ENCODE peak calls at places on chromosome 18, in seven cellular contexts. One of them, this sample, is unnamed.
A peak's percentile ranks its signal among the peaks of the same experiment; 100 is the strongest.

GRCh38 chr18:25672490-25672889 is 320.5 kb upstream of the ZNF521 start:
- DNase-seq in COR-L47: no peak
- DNase-seq in GM20000: no peak
- DNase-seq in sciatic nerve: no peak
- DNase-seq in A549: no peak
- DNase-seq in dorsolateral prefrontal cortex: no peak
- DNase-seq in T-cell: no peak
- DNase-seq in this sample: no peak

GRCh38 chr18:79945118-79946042 is 6.1 kb downstream of the SLC66A2 start:
- DNase-seq in COR-L47: no peak
- DNase-seq in GM20000: no peak
- DNase-seq in sciatic nerve: peak; percentile 40
- DNase-seq in A549: no peak
- DNase-seq in dorsolateral prefrontal cortex: no peak
- DNase-seq in T-cell: no peak
- DNase-seq in this sample: peak; percentile 48

GRCh38 chr18:9987355-9987754 is 73.5 kb downstream of the VAPA start:
- DNase-seq in COR-L47: no peak
- DNase-seq in GM20000: no peak
- DNase-seq in sciatic nerve: no peak
- DNase-seq in A549: no peak
- DNase-seq in dorsolateral prefrontal cortex: no peak
- DNase-seq in T-cell: no peak
- DNase-seq in this sample: no peak

GRCh38 chr18:48802543-48803428 is 148.0 kb downstream of the SMAD7 start:
- DNase-seq in COR-L47: no peak
- DNase-seq in GM20000: no peak
- DNase-seq in sciatic nerve: peak; percentile 25
- DNase-seq in A549: no peak
- DNase-seq in dorsolateral prefrontal cortex: peak; percentile 54
- DNase-seq in T-cell: no peak
- DNase-seq in this sample: peak; percentile 90

GRCh38 chr18:47749195-47749973 is 181.1 kb downstream of the SMAD2 start:
- DNase-seq in COR-L47: peak; percentile 90
- DNase-seq in GM20000: peak; percentile 94
- DNase-seq in sciatic nerve: peak; percentile 89
- DNase-seq in A549: peak; percentile 50
- DNase-seq in dorsolateral prefrontal cortex: peak; percentile 75
- DNase-seq in T-cell: peak; percentile 74
- DNase-seq in this sample: peak; percentile 90

GRCh38 chr18:35282353-35282752 is 7.7 kb downstream of the ZSCAN30 start:
- DNase-seq in COR-L47: no peak
- DNase-seq in GM20000: no peak
- DNase-seq in sciatic nerve: no peak
- DNase-seq in A549: no peak
- DNase-seq in dorsolateral prefrontal cortex: no peak
- DNase-seq in T-cell: no peak
- DNase-seq in this sample: no peak

GRCh38 chr18:10739152-10739551 is 213.3 kb downstream of the NAPG start:
- DNase-seq in COR-L47: peak; percentile 29
- DNase-seq in GM20000: no peak
- DNase-seq in sciatic nerve: no peak
- DNase-seq in A549: no peak
- DNase-seq in dorsolateral prefrontal cortex: no peak
- DNase-seq in T-cell: no peak
- DNase-seq in this sample: no peak

GRCh38 chr18:64037812-64038414 is 68.0 kb downstream of the SERPINB8 start:
- DNase-seq in COR-L47: peak; percentile 63
- DNase-seq in GM20000: peak; percentile 70
- DNase-seq in sciatic nerve: no peak
- DNase-seq in A549: peak; percentile 19
- DNase-seq in dorsolateral prefrontal cortex: no peak
- DNase-seq in T-cell: no peak
- DNase-seq in this sample: no peak

GRCh38 chr18:77054606-77055428 is 77.8 kb downstream of the MBP start:
- DNase-seq in COR-L47: no peak
- DNase-seq in GM20000: peak; percentile 85
- DNase-seq in sciatic nerve: peak; percentile 92
- DNase-seq in A549: peak; percentile 82
- DNase-seq in dorsolateral prefrontal cortex: peak; percentile 35
- DNase-seq in T-cell: peak; percentile 81
- DNase-seq in this sample: peak; percentile 94

GRCh38 chr18:52723456-52724065 is 383.6 kb downstream of the DCC start:
- DNase-seq in COR-L47: no peak
- DNase-seq in GM20000: no peak
- DNase-seq in sciatic nerve: no peak
- DNase-seq in A549: no peak
- DNase-seq in dorsolateral prefrontal cortex: no peak
- DNase-seq in T-cell: no peak
- DNase-seq in this sample: no peak

GRCh38 chr18:61602836-61603235 is 269.6 kb downstream of the CDH20 start:
- DNase-seq in COR-L47: no peak
- DNase-seq in GM20000: no peak
- DNase-seq in sciatic nerve: no peak
- DNase-seq in A549: no peak
- DNase-seq in dorsolateral prefrontal cortex: no peak
- DNase-seq in T-cell: no peak
- DNase-seq in this sample: no peak

GRCh38 chr18:43720036-43720435 is 442.7 kb upstream of the SYT4 start:
- DNase-seq in COR-L47: no peak
- DNase-seq in GM20000: no peak
- DNase-seq in sciatic nerve: no peak
- DNase-seq in A549: no peak
- DNase-seq in dorsolateral prefrontal cortex: no peak
- DNase-seq in T-cell: no peak
- DNase-seq in this sample: no peak

GRCh38 chr18:77077401-77077800 is 55.2 kb downstream of the MBP start:
- DNase-seq in COR-L47: no peak
- DNase-seq in GM20000: no peak
- DNase-seq in sciatic nerve: no peak
- DNase-seq in A549: no peak
- DNase-seq in dorsolateral prefrontal cortex: no peak
- DNase-seq in T-cell: no peak
- DNase-seq in this sample: no peak

GRCh38 chr18:48336332-48336731 is 72.9 kb downstream of the ZBTB7C start:
- DNase-seq in COR-L47: no peak
- DNase-seq in GM20000: no peak
- DNase-seq in sciatic nerve: no peak
- DNase-seq in A549: no peak
- DNase-seq in dorsolateral prefrontal cortex: no peak
- DNase-seq in T-cell: no peak
- DNase-seq in this sample: no peak

GRCh38 chr18:23938046-23938756 is 76.4 kb upstream of the TTC39C start:
- DNase-seq in COR-L47: no peak
- DNase-seq in GM20000: peak; percentile 19
- DNase-seq in sciatic nerve: no peak
- DNase-seq in A549: no peak
- DNase-seq in dorsolateral prefrontal cortex: no peak
- DNase-seq in T-cell: no peak
- DNase-seq in this sample: no peak

GRCh38 chr18:79481041-79481790 is 85.5 kb downstream of the NFATC1 start:
- DNase-seq in COR-L47: no peak
- DNase-seq in GM20000: no peak
- DNase-seq in sciatic nerve: peak; percentile 60
- DNase-seq in A549: no peak
- DNase-seq in dorsolateral prefrontal cortex: no peak
- DNase-seq in T-cell: no peak
- DNase-seq in this sample: peak; percentile 43

GRCh38 chr18:11047156-11047555 is 102.2 kb downstream of the PIEZO2 start:
- DNase-seq in COR-L47: no peak
- DNase-seq in GM20000: no peak
- DNase-seq in sciatic nerve: no peak
- DNase-seq in A549: no peak
- DNase-seq in dorsolateral prefrontal cortex: no peak
- DNase-seq in T-cell: no peak
- DNase-seq in this sample: no peak

GRCh38 chr18:61992923-61993322 is 100.1 kb upstream of the RNF152 start:
- DNase-seq in COR-L47: no peak
- DNase-seq in GM20000: no peak
- DNase-seq in sciatic nerve: no peak
- DNase-seq in A549: no peak
- DNase-seq in dorsolateral prefrontal cortex: no peak
- DNase-seq in T-cell: no peak
- DNase-seq in this sample: no peak

GRCh38 chr18:57737661-57738060 is 65.5 kb downstream of the ATP8B1 start:
- DNase-seq in COR-L47: no peak
- DNase-seq in GM20000: no peak
- DNase-seq in sciatic nerve: peak; percentile 64
- DNase-seq in A549: peak; percentile 90
- DNase-seq in dorsolateral prefrontal cortex: peak; percentile 5
- DNase-seq in T-cell: no peak
- DNase-seq in this sample: peak; percentile 86

GRCh38 chr18:35705988-35706387 is 124.4 kb downstream of the GALNT1 start:
- DNase-seq in COR-L47: no peak
- DNase-seq in GM20000: no peak
- DNase-seq in sciatic nerve: no peak
- DNase-seq in A549: no peak
- DNase-seq in dorsolateral prefrontal cortex: no peak
- DNase-seq in T-cell: no peak
- DNase-seq in this sample: no peak

GRCh38 chr18:43819397-43819796 is 542.1 kb upstream of the SYT4 start:
- DNase-seq in COR-L47: no peak
- DNase-seq in GM20000: no peak
- DNase-seq in sciatic nerve: no peak
- DNase-seq in A549: no peak
- DNase-seq in dorsolateral prefrontal cortex: no peak
- DNase-seq in T-cell: no peak
- DNase-seq in this sample: no peak